ENCODE peak calls at places on chromosomes 2 and 18, in four cellular contexts. Q is activated B cell treated with CpG ODN at 0.5 μM for 24 hours; O is lower lobe of right lung; U is activated CD8-positive, alpha-beta memory T cell treated with anti-CD3 and anti-CD28 coated beads, Interleukin-2, amount 10 ng/mL, durations not matched to agents 7 days and 5 days. X is an unnamed sample.

GRCh38 chr18:765764-766549 is 46.1 kb downstream of the YES1 start:
- ATAC-seq in O (peak; percentile 72), Q (no peak), U (no peak), X (no peak)

GRCh38 chr2:26164641-26165211 is 8.2 kb upstream of the GAREM2 start:
- ATAC-seq in U (no peak), Q (no peak), O (no peak), X (no peak)

GRCh38 chr2:110960281-110960680 is 160.4 kb upstream of the BCL2L11 start:
- ATAC-seq in Q (no peak), O (no peak), U (no peak), X (no peak)

GRCh38 chr2:100606332-100606731 is 43.5 kb downstream of the PDCL3 start:
- ATAC-seq in U (no peak), Q (no peak), O (no peak), X (no peak)

GRCh38 chr2:3639015-3639630 is 18.9 kb upstream of the ALLC start:
- ATAC-seq in O (no peak), U (no peak), Q (no peak), X (no peak)

GRCh38 chr2:134149904-134150303 is 104.0 kb upstream of the MGAT5 start:
- ATAC-seq in U (no peak), Q (no peak), O (no peak), X (no peak)

GRCh38 chr2:240296611-240297552 is 138.6 kb upstream of the GPC1 start:
- ATAC-seq in O (no peak), Q (no peak), U (no peak), X (no peak)

GRCh38 chr2:148876190-148876588 is 1.2 kb downstream of the KIF5C start:
- ATAC-seq in U (peak; percentile 10), O (peak; percentile 16), Q (no peak), X (peak; percentile 31)

GRCh38 chr2:101714098-101714497 is 16.6 kb downstream of the MAP4K4 start:
- ATAC-seq in O (no peak), U (no peak), Q (no peak), X (no peak)

GRCh38 chr2:195710407-195710806 is 53.4 kb downstream of the SLC39A10 start:
- ATAC-seq in Q (no peak), U (no peak), O (no peak), X (no peak)